ENCODE peak calls at places on chromosomes 6 and 20, in nine cellular contexts. One of them, this sample, is unnamed.

GRCh38 chr6:148491638-148492210 is 149.1 kb downstream of the SASH1 start:
- DNase-seq in T-helper 17 cell: no peak
- DNase-seq in NB4: no peak
- DNase-seq in mesendoderm: no peak
- DNase-seq in foreskin fibroblast: peak
- DNase-seq in NCI-H1092 treated with DMSO at 0.1 percent for 48 hours: no peak
- DNase-seq in left cardiac atrium: no peak
- DNase-seq in heart left ventricle: no peak
- DNase-seq in cardiac fibroblast: no peak
- DNase-seq in this sample: no peak

GRCh38 chr6:148251286-148251685 is 91.4 kb upstream of the SASH1 start:
- DNase-seq in NCI-H1092 treated with DMSO at 0.1 percent for 48 hours: no peak
- DNase-seq in cardiac fibroblast: peak
- DNase-seq in T-helper 17 cell: no peak
- DNase-seq in mesendoderm: peak
- DNase-seq in heart left ventricle: no peak
- DNase-seq in NB4: peak
- DNase-seq in left cardiac atrium: no peak
- DNase-seq in foreskin fibroblast: peak
- DNase-seq in this sample: peak

GRCh38 chr20:35226775-35227681 is 538 bp downstream of the MMP24 start:
- DNase-seq in NB4: peak
- DNase-seq in mesendoderm: peak
- DNase-seq in NCI-H1092 treated with DMSO at 0.1 percent for 48 hours: peak
- DNase-seq in foreskin fibroblast: peak
- DNase-seq in left cardiac atrium: peak
- DNase-seq in cardiac fibroblast: peak
- DNase-seq in heart left ventricle: peak
- DNase-seq in T-helper 17 cell: no peak
- DNase-seq in this sample: peak

GRCh38 chr6:37954791-37955190 is 135.3 kb downstream of the ZFAND3 start:
- DNase-seq in heart left ventricle: no peak
- DNase-seq in foreskin fibroblast: no peak
- DNase-seq in NCI-H1092 treated with DMSO at 0.1 percent for 48 hours: no peak
- DNase-seq in NB4: no peak
- DNase-seq in mesendoderm: peak
- DNase-seq in T-helper 17 cell: no peak
- DNase-seq in cardiac fibroblast: no peak
- DNase-seq in left cardiac atrium: no peak
- DNase-seq in this sample: no peak

GRCh38 chr20:63416109-63416430 is 54.9 kb upstream of the CHRNA4 start:
- DNase-seq in T-helper 17 cell: no peak
- DNase-seq in mesendoderm: no peak
- DNase-seq in NCI-H1092 treated with DMSO at 0.1 percent for 48 hours: no peak
- DNase-seq in foreskin fibroblast: no peak
- DNase-seq in NB4: no peak
- DNase-seq in cardiac fibroblast: no peak
- DNase-seq in heart left ventricle: no peak
- DNase-seq in left cardiac atrium: no peak
- DNase-seq in this sample: no peak

GRCh38 chr20:10505320-10506226 is 70.5 kb downstream of the SLX4IP start:
- DNase-seq in left cardiac atrium: peak
- DNase-seq in foreskin fibroblast: peak
- DNase-seq in T-helper 17 cell: no peak
- DNase-seq in heart left ventricle: no peak
- DNase-seq in NB4: peak
- DNase-seq in cardiac fibroblast: peak
- DNase-seq in NCI-H1092 treated with DMSO at 0.1 percent for 48 hours: no peak
- DNase-seq in mesendoderm: no peak
- DNase-seq in this sample: no peak

GRCh38 chr6:168888786-168889345 is 364.8 kb downstream of the THBS2 start:
- DNase-seq in NCI-H1092 treated with DMSO at 0.1 percent for 48 hours: no peak
- DNase-seq in NB4: no peak
- DNase-seq in T-helper 17 cell: no peak
- DNase-seq in cardiac fibroblast: no peak
- DNase-seq in mesendoderm: no peak
- DNase-seq in foreskin fibroblast: no peak
- DNase-seq in left cardiac atrium: no peak
- DNase-seq in heart left ventricle: no peak
- DNase-seq in this sample: no peak

GRCh38 chr6:11263185-11263817 is 30.8 kb upstream of the NEDD9 start:
- DNase-seq in NCI-H1092 treated with DMSO at 0.1 percent for 48 hours: no peak
- DNase-seq in left cardiac atrium: peak
- DNase-seq in foreskin fibroblast: peak
- DNase-seq in NB4: no peak
- DNase-seq in mesendoderm: peak
- DNase-seq in cardiac fibroblast: peak
- DNase-seq in heart left ventricle: peak
- DNase-seq in T-helper 17 cell: no peak
- DNase-seq in this sample: peak

GRCh38 chr6:99821164-99821563 is 172.9 kb downstream of the MCHR2 start:
- DNase-seq in NB4: no peak
- DNase-seq in mesendoderm: no peak
- DNase-seq in cardiac fibroblast: no peak
- DNase-seq in left cardiac atrium: no peak
- DNase-seq in foreskin fibroblast: no peak
- DNase-seq in NCI-H1092 treated with DMSO at 0.1 percent for 48 hours: no peak
- DNase-seq in T-helper 17 cell: no peak
- DNase-seq in heart left ventricle: no peak
- DNase-seq in this sample: no peak

GRCh38 chr20:7665311-7665863 is 274.9 kb downstream of the HAO1 start:
- DNase-seq in heart left ventricle: no peak
- DNase-seq in foreskin fibroblast: no peak
- DNase-seq in cardiac fibroblast: no peak
- DNase-seq in NCI-H1092 treated with DMSO at 0.1 percent for 48 hours: no peak
- DNase-seq in left cardiac atrium: no peak
- DNase-seq in mesendoderm: peak
- DNase-seq in T-helper 17 cell: no peak
- DNase-seq in NB4: no peak
- DNase-seq in this sample: no peak

GRCh38 chr6:52020961-52021570 is 66.3 kb downstream of the PKHD1 start:
- DNase-seq in foreskin fibroblast: peak
- DNase-seq in mesendoderm: peak
- DNase-seq in NB4: peak
- DNase-seq in heart left ventricle: no peak
- DNase-seq in cardiac fibroblast: peak
- DNase-seq in NCI-H1092 treated with DMSO at 0.1 percent for 48 hours: no peak
- DNase-seq in left cardiac atrium: no peak
- DNase-seq in T-helper 17 cell: no peak
- DNase-seq in this sample: peak

GRCh38 chr6:168716581-168716980 is 275.6 kb downstream of the SMOC2 start:
- DNase-seq in NCI-H1092 treated with DMSO at 0.1 percent for 48 hours: no peak
- DNase-seq in foreskin fibroblast: no peak
- DNase-seq in left cardiac atrium: no peak
- DNase-seq in NB4: no peak
- DNase-seq in mesendoderm: no peak
- DNase-seq in heart left ventricle: no peak
- DNase-seq in cardiac fibroblast: no peak
- DNase-seq in T-helper 17 cell: no peak
- DNase-seq in this sample: no peak

This sample was measured in HTR-8/SVneo.